ENCODE peak calls at places on chromosome 15, in five cellular contexts. N is endodermal cell; W is activated naive CD4-positive, alpha-beta T cell; X is thyroid gland; C is glutamatergic neuron. I is an unnamed sample.

GRCh38 chr15:32715276-32715675 is 2.5 kb upstream of the GREM1 start:
- DNase-seq in X (no peak), N (no peak), W (no peak), C (no peak), I (no peak)

GRCh38 chr15:45869034-45869668 is 234.3 kb downstream of the SQOR start:
- DNase-seq in W (no peak), X (no peak), N (no peak), C (no peak), I (no peak)

GRCh38 chr15:72338617-72339321 is 18.8 kb upstream of the CELF6 start:
- DNase-seq in X (no peak), C (no peak), W (no peak), N (no peak), I (peak)

GRCh38 chr15:61227269-61228024 is 1.7 kb downstream of the RORA start:
- DNase-seq in N (peak), W (no peak), C (peak), X (peak), I (peak)

GRCh38 chr15:90402230-90402629 is 14.2 kb downstream of the IQGAP1 start:
- DNase-seq in N (no peak), W (no peak), X (peak), C (no peak), I (peak)

GRCh38 chr15:41545218-41545617 is 1.2 kb upstream of the RPAP1 start:
- DNase-seq in C (no peak), X (no peak), W (no peak), N (no peak), I (no peak)

GRCh38 chr15:90161946-90162345 is 39.2 kb upstream of the SEMA4B start:
- DNase-seq in C (no peak), N (no peak), W (no peak), X (no peak), I (no peak)

GRCh38 chr15:64858136-64858535 is 16.4 kb downstream of the PLEKHO2 start:
- DNase-seq in W (no peak), C (no peak), X (peak), N (no peak), I (no peak)

GRCh38 chr15:51191072-51191665 is 96.5 kb upstream of the TNFAIP8L3 start:
- DNase-seq in X (peak), W (no peak), N (no peak), C (no peak), I (no peak)

GRCh38 chr15:40412095-40412759 is 6.6 kb downstream of the IVD start:
- DNase-seq in N (no peak), W (no peak), C (no peak), X (peak), I (no peak)

GRCh38 chr15:56984681-56985515 is 66.5 kb downstream of the TCF12 start:
- DNase-seq in C (no peak), X (no peak), W (no peak), N (no peak), I (peak)

GRCh38 chr15:72982750-72983149 is 69.5 kb upstream of the NEO1 start:
- DNase-seq in X (no peak), N (no peak), C (no peak), W (no peak), I (no peak)

GRCh38 chr15:78455749-78456148 is 17.7 kb downstream of the IREB2 start:
- DNase-seq in N (no peak), X (peak), C (no peak), W (no peak), I (peak)

GRCh38 chr15:77693576-77693975 is 60.9 kb upstream of the LINGO1 start:
- DNase-seq in C (no peak), W (no peak), N (no peak), X (no peak), I (no peak)

GRCh38 chr15:27059610-27060202 is 88.7 kb downstream of the GABRG3 start:
- DNase-seq in C (peak), X (peak), W (no peak), N (peak), I (no peak)

GRCh38 chr15:62021991-62022600 is 38.2 kb downstream of the VPS13C start:
- DNase-seq in C (no peak), N (no peak), W (no peak), X (no peak), I (no peak)

GRCh38 chr15:43127752-43128151 is 5.6 kb upstream of the TMEM62 start:
- DNase-seq in N (no peak), C (no peak), X (no peak), W (no peak), I (no peak)

GRCh38 chr15:64029111-64029510 is 17.2 kb downstream of the DAPK2 start:
- DNase-seq in X (no peak), N (no peak), W (no peak), C (no peak), I (no peak)

GRCh38 chr15:70093070-70093469 is 4.6 kb downstream of the TLE3 start:
- DNase-seq in C (no peak), N (no peak), X (no peak), W (no peak), I (no peak)

GRCh38 chr15:74983725-74984231 is 11.6 kb upstream of the SCAMP5 start:
- DNase-seq in C (no peak), W (no peak), N (no peak), X (no peak), I (no peak)

GRCh38 chr15:76200641-76201105 is 110.6 kb downstream of the ETFA start:
- DNase-seq in X (no peak), C (no peak), W (no peak), N (peak), I (no peak)

GRCh38 chr15:77059761-77060345 is 11.1 kb downstream of the TSPAN3 start:
- DNase-seq in N (no peak), C (no peak), X (peak), W (no peak), I (no peak)

GRCh38 chr15:77027111-77027696 is 32.3 kb downstream of the PSTPIP1 start:
- DNase-seq in W (no peak), N (peak), X (no peak), C (no peak), I (no peak)

GRCh38 chr15:43775411-43775965 is 1.3 kb downstream of the ELL3 start:
- DNase-seq in N (peak), X (peak), W (no peak), C (no peak), I (no peak)

GRCh38 chr15:69996321-69996720 is 101.4 kb downstream of the TLE3 start:
- DNase-seq in C (no peak), W (no peak), N (no peak), X (no peak), I (no peak)

GRCh38 chr15:20358066-20358780 is 183.4 kb downstream of the GOLGA6L6 start:
- DNase-seq in X (no peak), C (no peak), N (no peak), W (no peak), I (no peak)

I was measured in GM04504.